ENCODE peak calls at places on chromosomes 12 and 14, in six cellular contexts. B is stomach, U is uterus, O is thyroid gland, G is HCT116, H is transverse colon. V is an unnamed sample. For H3K4me1, the result is how much of the 10 kb centered on the place peaks cover.

GRCh38 chr14:24177928-24178327 is 6.0 kb downstream of the REC8 start:
- DNase-seq in B (no peak), U (no peak), O (no peak), G (no peak), H (no peak), V (no peak)

GRCh38 chr12:118357327-118358007 is 15.2 kb downstream of the TAOK3 start:
- DNase-seq in B (no peak), U (peak), O (no peak), G (peak), H (peak), V (no peak)

GRCh38 chr12:106764738-106765137 is 9.7 kb upstream of the RIC8B start:
- DNase-seq in B (no peak), U (no peak), O (peak), G (no peak), H (no peak), V (peak)

GRCh38 chr14:74207943-74208342 is 31.3 kb upstream of the VSX2 start:
- DNase-seq in B (no peak), U (no peak), O (no peak), G (peak), H (no peak), V (no peak)

GRCh38 chr12:95116773-95117172 is 43.4 kb upstream of the NR2C1 start:
- DNase-seq in B (no peak), U (no peak), O (no peak), G (peak), H (no peak), V (no peak)

GRCh38 chr12:6295187-6295811 is 15.2 kb upstream of the PLEKHG6 start:
- DNase-seq in B (peak), U (no peak), O (peak), G (peak), H (peak), V (peak)

GRCh38 chr14:63663428-63664142 is 21.9 kb upstream of the WDR89 start:
- DNase-seq in B (no peak), U (no peak), O (no peak), G (no peak), H (no peak), V (no peak)

GRCh38 chr12:16568873-16569272 is 37.1 kb downstream of the LMO3 start:
- DNase-seq in B (no peak), U (no peak), O (no peak), G (no peak), H (no peak), V (no peak)

GRCh38 chr12:92107621-92108131 is 38.0 kb downstream of the BTG1 start:
- DNase-seq in B (no peak), U (no peak), O (no peak), G (no peak), H (no peak), V (no peak)

GRCh38 chr12:49287876-49288275 is 7.1 kb upstream of the PRPH start:
- DNase-seq in B (no peak), U (no peak), O (no peak), G (no peak), H (no peak), V (no peak)

GRCh38 chr12:81245918-81246611 is 168.2 kb downstream of the ACSS3 start:
- DNase-seq in B (no peak), U (peak), O (no peak), G (no peak), H (no peak), V (no peak)

GRCh38 chr14:21965042-21965441 is 291.4 kb upstream of the OR4E1 start:
- DNase-seq in B (no peak), U (no peak), O (no peak), G (no peak), H (no peak), V (no peak)

GRCh38 chr12:123106640-123107359 is 44.1 kb downstream of the PITPNM2 start:
- DNase-seq in B (no peak), U (no peak), O (no peak), G (no peak), H (peak), V (no peak)

GRCh38 chr14:100871234-100872186 is 32.0 kb downstream of the RTL1 start:
- DNase-seq in B (no peak), U (no peak), O (no peak), G (peak), H (no peak), V (no peak)

GRCh38 chr12:65891987-65892481 is 67.8 kb downstream of the HMGA2 start:
- DNase-seq in B (peak), U (peak), O (peak), G (peak), H (peak), V (peak)

GRCh38 chr12:111038941-111039340 is 118.6 kb upstream of the MYL2 start:
- DNase-seq in B (no peak), U (no peak), O (no peak), G (no peak), H (no peak), V (no peak)

GRCh38 chr14:92462568-92462967 is 51.0 kb upstream of the RIN3 start:
- DNase-seq in B (peak), U (no peak), O (no peak), G (no peak), H (no peak), V (no peak)

GRCh38 chr14:100498068-100498467 is 89.1 kb downstream of the BEGAIN start:
- DNase-seq in B (no peak), U (no peak), O (no peak), G (no peak), H (no peak), V (no peak)

GRCh38 chr14:72678360-72678759 is 215.5 kb downstream of the DPF3 start:
- DNase-seq in B (no peak), U (no peak), O (no peak), G (no peak), H (no peak), V (no peak)

GRCh38 chr14:90381999-90382451 is 14.8 kb upstream of the CALM1 start:
- DNase-seq in B (peak), U (peak), O (peak), G (no peak), H (peak), V (peak)

GRCh38 chr14:20454645-20455354 is at the start of the genes APEX1 and OSGEP:
- DNase-seq in B (peak), U (peak), O (peak), G (peak), H (peak), V (peak)
- TF ChIP-seq POLR2A in B (peak), U (peak), O (no peak), G (peak), H (peak), V (peak)

GRCh38 chr14:56412453-56413434 is 166.9 kb upstream of the TMEM260 start:
- DNase-seq in B (no peak), U (no peak), O (no peak), G (no peak), H (no peak), V (no peak)
- H3K4me3 ChIP-seq in B (no peak), U (peak), O (no peak), G (no peak), H (no peak), V (no peak)

GRCh38 chr14:68817513-68818212 is 24.8 kb upstream of the ZFP36L1 start:
- DNase-seq in B (no peak), U (peak), O (no peak), G (no peak), H (no peak), V (no peak)

GRCh38 chr14:68816943-68817430 is 24.1 kb upstream of the ZFP36L1 start:
- DNase-seq in B (no peak), U (peak), O (no peak), G (no peak), H (no peak), V (peak)

GRCh38 chr14:68814376-68815287 is 21.8 kb upstream of the ZFP36L1 start:
- DNase-seq in B (no peak), U (peak), O (peak), G (no peak), H (peak), V (peak)

GRCh38 chr14:68816183-68816942 is 23.5 kb upstream of the ZFP36L1 start:
- DNase-seq in B (peak), U (peak), O (peak), G (no peak), H (peak), V (peak)

DNA sequence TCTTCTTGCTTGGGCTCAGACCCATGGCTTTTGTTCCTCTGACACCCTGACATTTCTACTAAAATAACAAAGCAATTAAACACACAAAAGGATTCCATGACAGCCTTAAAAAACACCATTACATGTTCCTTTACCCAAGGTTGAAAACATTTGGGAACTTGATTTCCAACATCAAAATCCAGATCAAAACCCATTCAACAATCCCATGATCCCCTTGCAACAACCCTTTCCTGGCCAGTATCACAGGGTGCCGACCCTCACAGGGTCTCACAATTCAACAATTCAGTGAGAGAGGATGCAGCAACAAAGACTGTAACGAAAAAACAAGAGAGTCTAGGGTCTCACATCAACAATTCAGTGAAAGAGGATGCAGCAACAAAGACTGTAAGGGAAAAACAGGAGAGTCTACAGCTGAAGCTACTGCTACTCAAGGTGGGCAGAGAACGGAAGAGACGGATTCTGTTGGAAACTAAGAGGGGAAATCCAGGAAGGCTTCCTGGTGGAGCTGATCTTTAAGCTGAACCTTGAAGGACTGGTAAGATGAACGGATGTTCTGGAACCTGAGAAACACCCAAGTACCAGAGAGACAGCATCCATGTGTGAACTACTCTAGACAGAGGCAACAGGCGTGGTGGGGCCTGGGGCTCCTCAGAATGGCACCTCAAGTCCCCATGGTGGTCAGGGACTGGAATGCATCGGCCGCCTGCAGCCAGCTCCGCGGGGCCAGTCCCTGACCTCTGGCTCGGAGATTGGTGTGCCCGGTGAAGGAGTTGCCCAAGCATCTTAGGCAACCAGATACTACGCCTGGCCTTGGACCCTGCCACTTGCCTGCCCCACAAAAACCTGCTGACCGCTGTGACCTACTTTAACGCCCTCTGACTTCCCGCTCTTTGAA is 22.7 kb upstream of the ZFP36L1 start:
- DNase-seq in B (no peak), U (no peak), O (no peak), G (no peak), H (no peak), V (no peak)
- H3K4me1 ChIP-seq in B (under half), U (under half), O (half or more), G (half or more), H (under half), V (under half)

GRCh38 chr14:95533391-95533821 is 1.4 kb upstream of the GLRX5 start:
- DNase-seq in B (no peak), U (no peak), O (no peak), G (no peak), H (no peak), V (no peak)
- TF ChIP-seq POLR2A in B (no peak), U (no peak), O (no peak), G (no peak), H (no peak), V (no peak)

DNA sequence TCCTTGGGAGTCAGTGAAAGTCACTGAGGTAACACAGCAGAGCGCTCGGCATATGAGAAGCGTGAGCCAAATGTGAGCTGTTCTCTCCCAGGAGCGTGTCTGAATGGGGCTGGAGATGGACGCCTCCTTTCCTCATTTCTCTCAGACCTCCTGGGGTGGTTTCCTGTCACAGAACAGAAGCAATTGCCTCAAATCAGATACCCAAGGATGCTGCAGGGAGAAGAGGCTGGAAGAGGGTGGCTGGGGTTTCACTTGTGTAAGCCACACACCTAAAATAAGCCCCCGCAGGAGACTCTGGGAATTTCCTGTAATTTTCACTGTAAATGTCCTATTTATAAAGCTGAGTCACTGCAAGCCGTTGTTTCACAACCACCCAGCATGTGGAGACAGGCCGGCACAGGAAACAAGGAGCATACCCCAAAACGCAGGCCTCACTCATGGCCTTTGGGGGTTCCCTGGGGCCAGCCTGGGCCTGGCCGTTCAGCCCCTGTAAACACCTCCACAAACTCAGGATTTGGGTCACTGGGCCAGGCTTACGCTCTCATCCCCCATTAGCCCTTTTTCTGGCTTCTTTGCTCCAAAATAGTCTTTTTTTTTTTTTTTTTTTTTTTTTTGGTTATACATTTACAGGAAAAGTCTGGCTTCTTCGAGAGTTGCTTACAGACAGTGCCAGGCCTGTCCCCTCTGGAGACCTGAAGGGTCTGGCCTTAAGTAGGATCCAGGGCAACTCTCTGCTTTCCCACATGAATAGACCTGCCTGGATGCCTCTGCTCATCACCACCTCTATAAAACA is 55.3 kb downstream of the VCPKMT start:
- DNase-seq in B (no peak), U (peak), O (peak), G (no peak), H (peak), V (peak)
- H3K4me3 ChIP-seq in B (no peak), U (no peak), O (no peak), G (no peak), H (no peak), V (no peak)

GRCh38 chr12:71684081-71684480 is 1.8 kb upstream of the TMEM19 start:
- DNase-seq in B (no peak), U (no peak), O (no peak), G (no peak), H (no peak), V (no peak)
- H3K4me1 ChIP-seq in B (under half), U (under half), O (under half), G (under half), H (under half), V (under half)

GRCh38 chr14:34059925-34060746 is 109.3 kb upstream of the EGLN3 start:
- DNase-seq in B (peak), U (peak), O (peak), G (no peak), H (peak), V (peak)
- TF ChIP-seq POLR2A in B (no peak), U (peak), O (no peak), G (peak), H (peak), V (no peak)

DNA sequence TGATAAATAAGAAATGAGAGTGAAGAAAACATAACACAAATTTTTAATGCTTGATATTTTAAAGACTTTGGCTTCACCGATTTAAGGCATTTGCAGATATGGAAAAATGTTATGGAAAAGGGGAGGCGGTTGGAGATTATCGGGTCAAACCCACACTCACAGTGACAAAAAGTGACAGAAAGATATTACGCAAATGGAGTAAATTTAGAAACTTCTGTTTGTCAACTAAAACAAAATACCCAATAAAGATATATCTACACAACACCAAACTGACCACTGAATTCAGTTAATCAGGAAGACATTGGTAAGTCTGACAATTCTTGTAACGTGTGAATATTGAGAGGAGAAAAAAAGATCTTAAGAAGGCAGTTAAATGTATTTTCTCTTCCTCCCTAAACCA is 2.5 kb downstream of the PPP1R12A start:
- DNase-seq in B (no peak), U (no peak), O (no peak), G (no peak), H (no peak), V (no peak)
- H3K4me3 ChIP-seq in B (peak), U (peak), O (no peak), G (no peak), H (no peak), V (peak)

GRCh38 chr12:105220150-105220928 is 15.6 kb downstream of the APPL2 start:
- DNase-seq in B (no peak), U (no peak), O (no peak), G (no peak), H (no peak), V (no peak)

GRCh38 chr12:105221588-105222325 is 14.2 kb downstream of the APPL2 start:
- DNase-seq in B (no peak), U (no peak), O (no peak), G (no peak), H (no peak), V (no peak)

GRCh38 chr12:105218434-105218833 is 17.5 kb downstream of the APPL2 start:
- DNase-seq in B (no peak), U (no peak), O (no peak), G (no peak), H (no peak), V (no peak)

GRCh38 chr12:105220929-105221290 is 15.1 kb downstream of the APPL2 start:
- DNase-seq in B (peak), U (no peak), O (no peak), G (no peak), H (no peak), V (no peak)

DNA sequence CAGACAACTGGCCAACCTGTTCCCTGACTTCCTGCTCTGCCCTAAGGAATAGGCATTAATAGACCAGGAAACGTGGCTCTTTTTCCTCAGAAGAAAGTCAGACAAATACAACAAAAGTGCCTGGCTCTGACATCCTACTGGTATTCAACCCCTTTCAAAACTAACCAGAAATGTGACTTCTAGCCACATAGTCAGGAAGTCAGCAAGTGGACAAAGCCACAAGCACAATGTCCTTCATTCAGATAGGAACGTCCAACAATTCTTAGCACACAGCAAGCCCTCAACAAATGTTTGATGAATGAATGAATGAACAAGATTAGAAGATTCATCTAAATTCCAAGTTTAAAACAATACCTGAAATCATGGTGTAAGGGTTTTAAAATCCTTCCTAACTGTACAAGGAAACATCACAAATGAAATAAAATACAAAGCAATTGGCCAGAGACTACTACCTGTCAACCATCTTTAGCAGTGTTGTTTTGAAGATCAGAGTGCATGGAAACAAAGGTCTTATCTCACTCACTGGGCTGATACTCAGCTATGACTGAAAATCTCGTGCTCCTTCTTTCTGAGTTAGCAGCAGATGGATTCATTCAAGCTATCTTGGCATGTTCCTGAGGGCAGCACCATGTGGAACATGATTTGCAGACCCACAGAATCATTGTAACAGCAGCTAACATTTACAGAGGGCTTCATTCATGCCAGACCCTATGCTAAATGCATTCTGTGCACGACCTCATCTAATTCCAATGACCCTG is 16.5 kb downstream of the APPL2 start:
- DNase-seq in B (no peak), U (no peak), O (no peak), G (no peak), H (no peak), V (no peak)
- H3K4me1 ChIP-seq in B (half or more), U (under half), O (under half), G (under half), H (under half), V (under half)